ENCODE peak calls at places on chromosome 6, in eight cellular contexts. A is HFF-Myc, P is esophagus muscularis mucosa, O is heart right ventricle, U is bronchial epithelial cell, T is thoracic aorta, S is kidney epithelial cell, M is dorsolateral prefrontal cortex. X is an unnamed sample.

GRCh38 chr6:31092769-31093505 is 19.4 kb downstream of the C6orf15 start:
- DNase-seq in A (no peak), P (no peak), O (no peak), U (no peak), T (no peak), S (no peak), M (no peak), X (no peak)

GRCh38 chr6:15401769-15402250 is 155.9 kb downstream of the JARID2 start:
- DNase-seq in A (no peak), P (no peak), O (no peak), U (no peak), T (no peak), S (no peak), M (no peak), X (no peak)

GRCh38 chr6:16267428-16268263 is 29.3 kb downstream of the GMPR start:
- DNase-seq in A (no peak), P (no peak), O (no peak), U (no peak), T (no peak), S (no peak), M (no peak), X (no peak)

GRCh38 chr6:72699142-72699541 is 77.3 kb downstream of the KCNQ5 start:
- DNase-seq in A (no peak), P (no peak), O (no peak), U (peak), T (no peak), S (no peak), M (no peak), X (peak)

GRCh38 chr6:100267002-100267401 is 197.7 kb downstream of the SIM1 start:
- DNase-seq in A (no peak), P (no peak), O (no peak), U (no peak), T (no peak), S (no peak), M (no peak), X (no peak)

GRCh38 chr6:7389162-7389450 is 436 bp downstream of the CAGE1 start:
- DNase-seq in A (no peak), P (no peak), O (no peak), U (peak), T (peak), S (peak), M (no peak), X (peak)

GRCh38 chr6:130282234-130282995 is 59.7 kb upstream of the SAMD3 start:
- DNase-seq in A (peak), P (no peak), O (no peak), U (peak), T (no peak), S (no peak), M (no peak), X (peak)

GRCh38 chr6:145660676-145661075 is 74.6 kb downstream of the EPM2A start:
- DNase-seq in A (no peak), P (no peak), O (no peak), U (no peak), T (no peak), S (no peak), M (no peak), X (no peak)

GRCh38 chr6:145547596-145548325 is 187.6 kb downstream of the EPM2A start:
- DNase-seq in A (no peak), P (no peak), O (no peak), U (no peak), T (no peak), S (no peak), M (no peak), X (peak)

GRCh38 chr6:11036977-11037430 is 7.1 kb downstream of the ELOVL2 start:
- DNase-seq in A (no peak), P (no peak), O (no peak), U (no peak), T (no peak), S (no peak), M (no peak), X (no peak)

GRCh38 chr6:131954775-131955107 is 3.6 kb upstream of the CCN2 start:
- DNase-seq in A (peak), P (no peak), O (no peak), U (peak), T (peak), S (peak), M (no peak), X (peak)

GRCh38 chr6:139943391-139943790 is 568.9 kb upstream of the CITED2 start:
- DNase-seq in A (peak), P (no peak), O (no peak), U (peak), T (no peak), S (peak), M (no peak), X (peak)

GRCh38 chr6:54655162-54655561 is 191.4 kb upstream of the FAM83B start:
- DNase-seq in A (no peak), P (no peak), O (no peak), U (peak), T (no peak), S (no peak), M (no peak), X (peak)

GRCh38 chr6:85111481-85112001 is 338.3 kb upstream of the NT5E start:
- DNase-seq in A (no peak), P (no peak), O (no peak), U (no peak), T (no peak), S (no peak), M (no peak), X (no peak)

GRCh38 chr6:166301611-166302529 is 6.3 kb downstream of the PRR18 start:
- DNase-seq in A (no peak), P (no peak), O (no peak), U (peak), T (no peak), S (no peak), M (no peak), X (peak)

GRCh38 chr6:118660218-118660569 is 8.8 kb upstream of the CEP85L start:
- DNase-seq in A (no peak), P (no peak), O (no peak), U (no peak), T (no peak), S (no peak), M (no peak), X (no peak)

GRCh38 chr6:130421567-130421966 is 55.8 kb downstream of the TMEM200A start:
- DNase-seq in A (peak), P (no peak), O (no peak), U (peak), T (no peak), S (peak), M (no peak), X (no peak)

GRCh38 chr6:72245565-72245964 is 359.2 kb downstream of the RIMS1 start:
- DNase-seq in A (no peak), P (no peak), O (no peak), U (no peak), T (no peak), S (peak), M (no peak), X (peak)

GRCh38 chr6:148396926-148397325 is 54.3 kb downstream of the SASH1 start:
- DNase-seq in A (no peak), P (no peak), O (no peak), U (no peak), T (no peak), S (no peak), M (no peak), X (no peak)

GRCh38 chr6:147712841-147713240 is 204.4 kb downstream of the SAMD5 start:
- DNase-seq in A (no peak), P (no peak), O (no peak), U (no peak), T (no peak), S (no peak), M (no peak), X (no peak)

GRCh38 chr6:81911446-81911845 is 159.0 kb upstream of the TENT5A start:
- DNase-seq in A (no peak), P (no peak), O (no peak), U (no peak), T (no peak), S (no peak), M (no peak), X (no peak)

GRCh38 chr6:95133578-95133977 is 443.8 kb upstream of the MANEA start:
- DNase-seq in A (no peak), P (no peak), O (no peak), U (peak), T (no peak), S (no peak), M (no peak), X (peak)

GRCh38 chr6:47603995-47604394 is 94.4 kb upstream of the ADGRF4 start:
- DNase-seq in A (no peak), P (no peak), O (no peak), U (peak), T (no peak), S (no peak), M (no peak), X (peak)

GRCh38 chr6:87184762-87185250 is 29.4 kb downstream of the ZNF292 start:
- DNase-seq in A (no peak), P (no peak), O (no peak), U (no peak), T (no peak), S (no peak), M (no peak), X (peak)

GRCh38 chr6:106173480-106173879 is 87.3 kb downstream of the PRDM1 start:
- DNase-seq in A (no peak), P (no peak), O (no peak), U (no peak), T (no peak), S (no peak), M (no peak), X (no peak)

GRCh38 chr6:115396112-115396906 is 664.4 kb downstream of the FRK start:
- DNase-seq in A (no peak), P (no peak), O (no peak), U (no peak), T (no peak), S (no peak), M (no peak), X (no peak)

GRCh38 chr6:35977308-35977707 is 47.1 kb downstream of the SLC26A8 start:
- DNase-seq in A (no peak), P (no peak), O (no peak), U (no peak), T (no peak), S (no peak), M (no peak), X (no peak)

GRCh38 chr6:146027586-146028249 is 1.1 kb upstream of the GRM1 start:
- DNase-seq in A (no peak), P (no peak), O (no peak), U (no peak), T (no peak), S (no peak), M (no peak), X (no peak)

GRCh38 chr6:169233181-169233580 is 20.5 kb downstream of the THBS2 start:
- DNase-seq in A (no peak), P (no peak), O (no peak), U (no peak), T (no peak), S (no peak), M (no peak), X (no peak)

GRCh38 chr6:168326294-168327261 is 7.0 kb upstream of the DACT2 start:
- DNase-seq in A (no peak), P (no peak), O (no peak), U (no peak), T (no peak), S (no peak), M (no peak), X (no peak)

GRCh38 chr6:52573295-52573694 is 3.6 kb downstream of the TRAM2 start:
- DNase-seq in A (no peak), P (no peak), O (no peak), U (no peak), T (no peak), S (no peak), M (no peak), X (no peak)
- TF ChIP-seq CTCF in A (peak), P (peak), O (no peak), U (no peak), T (no peak), S (peak), M (no peak), X (no peak)

GRCh38 chr6:125986295-125986955 is at the start of gene TRMT11:
- DNase-seq in A (peak), P (peak), O (peak), U (peak), T (peak), S (peak), M (peak), X (peak)
- H3K4me3 ChIP-seq in A (peak), P (peak), O (peak), U (peak), T (peak), S (peak), M (peak), X (peak)

DNA sequence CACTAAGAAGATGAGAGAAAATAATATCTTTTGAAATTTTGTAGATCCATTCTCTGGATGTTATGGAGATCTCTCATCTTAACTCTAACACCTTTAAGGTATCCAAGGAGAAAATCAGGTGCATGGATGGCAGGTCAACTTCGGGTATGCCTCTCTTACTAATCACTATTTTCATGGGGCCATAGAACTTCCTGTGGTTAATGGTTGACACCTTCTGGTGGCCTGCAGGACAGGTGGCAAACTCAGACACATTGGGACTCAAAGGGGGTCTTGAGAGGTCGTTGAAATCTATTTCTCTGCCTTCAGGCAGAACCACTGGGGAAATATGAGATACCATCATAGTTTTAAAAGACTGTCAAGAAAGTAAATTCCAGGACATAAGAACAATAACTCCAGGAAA is 76.5 kb downstream of the ADAT2 start:
- DNase-seq in A (no peak), P (no peak), O (no peak), U (no peak), T (no peak), S (no peak), M (no peak), X (no peak)
- TF ChIP-seq CTCF in A (no peak), P (no peak), O (no peak), U (no peak), T (no peak), S (no peak), M (no peak), X (no peak)

GRCh38 chr6:42820509-42821340 is 38.9 kb downstream of the BICRAL start:
- DNase-seq in A (no peak), P (no peak), O (peak), U (no peak), T (no peak), S (no peak), M (no peak), X (no peak)

GRCh38 chr6:42821846-42822245 is 40.0 kb downstream of the BICRAL start:
- DNase-seq in A (no peak), P (no peak), O (no peak), U (peak), T (no peak), S (no peak), M (no peak), X (peak)

GRCh38 chr6:42819803-42820508 is 38.1 kb downstream of the BICRAL start:
- DNase-seq in A (no peak), P (no peak), O (no peak), U (peak), T (no peak), S (no peak), M (no peak), X (peak)

GRCh38 chr6:42818878-42819277 is 37.0 kb downstream of the BICRAL start:
- DNase-seq in A (no peak), P (no peak), O (no peak), U (no peak), T (no peak), S (no peak), M (no peak), X (no peak)

GRCh38 chr6:42821341-42821668 is 39.5 kb downstream of the BICRAL start:
- DNase-seq in A (no peak), P (no peak), O (no peak), U (no peak), T (no peak), S (no peak), M (no peak), X (no peak)
- H3K4me3 ChIP-seq in A (no peak), P (peak), O (peak), U (no peak), T (peak), S (no peak), M (peak), X (no peak)

GRCh38 chr6:154371337-154371736 is 14.7 kb upstream of the IPCEF1 start:
- DNase-seq in A (no peak), P (no peak), O (no peak), U (no peak), T (no peak), S (no peak), M (no peak), X (no peak)

GRCh38 chr6:154367839-154368695 is 11.5 kb upstream of the IPCEF1 start:
- DNase-seq in A (no peak), P (no peak), O (no peak), U (peak), T (no peak), S (no peak), M (no peak), X (peak)

GRCh38 chr6:154373971-154374370 is 17.4 kb upstream of the IPCEF1 start:
- DNase-seq in A (no peak), P (no peak), O (no peak), U (no peak), T (no peak), S (no peak), M (no peak), X (no peak)

GRCh38 chr6:154367333-154367732 is 10.7 kb upstream of the IPCEF1 start:
- DNase-seq in A (no peak), P (no peak), O (no peak), U (no peak), T (no peak), S (no peak), M (no peak), X (no peak)

GRCh38 chr6:154370545-154370944 is 13.9 kb upstream of the IPCEF1 start:
- DNase-seq in A (peak), P (no peak), O (no peak), U (peak), T (no peak), S (no peak), M (no peak), X (peak)
- TF ChIP-seq CTCF in A (peak), P (peak), O (peak), U (peak), T (no peak), S (peak), M (peak), X (peak)

GRCh38 chr6:28208180-28208659 is 16.9 kb upstream of the ZSCAN9 start:
- DNase-seq in A (no peak), P (no peak), O (no peak), U (no peak), T (no peak), S (no peak), M (no peak), X (peak)

GRCh38 chr6:28207244-28208179 is 17.6 kb upstream of the ZSCAN9 start:
- DNase-seq in A (no peak), P (no peak), O (peak), U (peak), T (no peak), S (no peak), M (no peak), X (peak)

GRCh38 chr6:28205879-28206278 is 19.2 kb upstream of the ZSCAN9 start:
- DNase-seq in A (no peak), P (no peak), O (no peak), U (no peak), T (no peak), S (no peak), M (no peak), X (no peak)

GRCh38 chr6:28206527-28207243 is 18.4 kb upstream of the ZSCAN9 start:
- DNase-seq in A (no peak), P (no peak), O (no peak), U (no peak), T (no peak), S (no peak), M (no peak), X (peak)

DNA sequence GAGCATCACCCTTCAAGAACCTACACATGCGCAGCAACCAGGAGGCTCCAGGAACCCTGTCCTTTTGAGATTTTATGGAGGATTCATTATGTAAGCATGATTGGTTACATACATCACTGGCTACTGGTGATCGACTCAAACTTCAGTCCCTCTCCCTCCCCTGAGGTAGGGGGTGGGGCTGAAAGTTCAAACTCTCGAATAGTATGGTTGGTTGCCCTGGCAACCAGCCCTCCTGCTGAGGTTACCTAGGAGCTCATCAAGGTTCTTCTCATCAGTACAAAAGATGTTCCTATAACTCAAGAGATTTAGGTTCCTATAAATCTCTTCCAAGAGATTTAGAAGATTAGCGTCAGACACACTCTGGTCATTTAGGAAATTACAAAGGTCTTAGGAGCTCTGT is 21.9 kb upstream of the ZSCAN9 start:
- DNase-seq in A (no peak), P (no peak), O (no peak), U (no peak), T (no peak), S (no peak), M (no peak), X (no peak)
- H3K4me3 ChIP-seq in A (no peak), P (no peak), O (no peak), U (no peak), T (no peak), S (no peak), M (no peak), X (no peak)

GRCh38 chr6:108840919-108841318 is 7.3 kb upstream of the ARMC2 start:
- DNase-seq in A (no peak), P (no peak), O (no peak), U (no peak), T (no peak), S (no peak), M (no peak), X (no peak)

GRCh38 chr6:108839068-108839467 is 9.2 kb upstream of the ARMC2 start:
- DNase-seq in A (no peak), P (no peak), O (no peak), U (no peak), T (no peak), S (no peak), M (no peak), X (no peak)

GRCh38 chr6:108837236-108837971 is 10.8 kb upstream of the ARMC2 start:
- DNase-seq in A (no peak), P (no peak), O (no peak), U (no peak), T (no peak), S (no peak), M (no peak), X (no peak)

GRCh38 chr6:108836061-108836460 is 12.2 kb upstream of the ARMC2 start:
- DNase-seq in A (no peak), P (no peak), O (no peak), U (no peak), T (no peak), S (no peak), M (no peak), X (no peak)

GRCh38 chr6:108838101-108838717 is 10.0 kb upstream of the ARMC2 start:
- DNase-seq in A (no peak), P (no peak), O (no peak), U (peak), T (no peak), S (peak), M (no peak), X (peak)
- TF ChIP-seq CTCF in A (peak), P (no peak), O (no peak), U (peak), T (no peak), S (peak), M (no peak), X (peak)

DNA sequence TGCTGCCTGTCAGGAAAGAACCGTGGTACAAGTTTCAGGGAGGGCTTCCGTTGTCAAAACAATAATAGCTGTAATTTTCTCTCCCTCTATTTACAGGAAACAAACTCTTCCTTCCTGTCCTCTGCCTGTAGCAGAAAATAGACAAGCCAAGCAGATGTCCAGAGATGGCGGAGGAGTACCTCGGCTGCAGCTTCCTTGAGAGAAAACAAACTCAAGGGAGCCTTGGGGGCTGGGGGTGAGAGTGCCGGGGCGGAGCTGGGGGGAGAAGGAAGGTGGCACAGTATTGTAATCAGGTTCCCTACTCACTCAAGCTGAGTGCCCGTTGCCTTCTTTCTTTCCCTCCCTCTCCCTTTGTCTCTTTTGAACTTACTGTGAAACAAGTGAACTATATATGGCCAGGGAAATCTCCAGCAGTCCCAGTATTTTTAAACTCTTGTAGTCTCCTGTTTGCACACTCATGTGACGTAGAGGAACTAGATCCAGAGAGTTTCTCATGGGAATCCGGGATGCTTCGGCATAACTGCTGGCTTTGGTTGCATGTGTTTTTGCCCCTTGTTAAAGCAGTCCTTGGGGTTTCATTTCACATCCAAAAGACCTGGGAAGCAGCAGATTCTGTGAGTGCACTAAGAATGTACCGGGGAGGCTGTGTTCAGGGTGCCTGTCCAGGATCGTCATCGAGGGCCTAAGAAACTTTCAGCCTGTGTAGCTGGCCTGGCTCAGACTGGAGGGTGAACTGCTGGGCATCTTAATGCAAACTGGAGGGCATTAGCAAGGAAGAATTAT is 44.6 kb upstream of the HDDC2 start:
- DNase-seq in A (no peak), P (no peak), O (no peak), U (no peak), T (no peak), S (no peak), M (no peak), X (no peak)
- H3K4me3 ChIP-seq in A (no peak), P (peak), O (peak), U (no peak), T (peak), S (no peak), M (peak), X (no peak)

X was measured in epithelial cell of esophagus.